ENCODE peak calls at places on chromosomes 13 and 19, in four cellular contexts. W is pancreas, J is H1, L is adrenal gland. P is an unnamed sample. For H3K36me3, H3K9me3 and H3K27me3, the result is how much of the 10 kb centered on the place peaks cover.

GRCh38 chr13:28357247-28357825 is 137.6 kb downstream of the FLT1 start:
- DNase-seq in W (no peak), J (no peak), L (no peak), P (no peak)

GRCh38 chr19:40410030-40410389 is 3.2 kb downstream of the PRX start:
- DNase-seq in W (no peak), J (no peak), L (no peak), P (no peak)

GRCh38 chr19:46634656-46635218 is 1.3 kb downstream of the GNG8 start:
- DNase-seq in W (no peak), J (no peak), L (no peak), P (no peak)

GRCh38 chr13:34720618-34721017 is 221.5 kb upstream of the NBEA start:
- DNase-seq in W (no peak), J (no peak), L (no peak), P (no peak)

GRCh38 chr13:110055089-110055488 is 251.9 kb downstream of the COL4A1 start:
- DNase-seq in W (no peak), J (no peak), L (no peak), P (no peak)

GRCh38 chr19:11152318-11153062 is 3.1 kb downstream of the SPC24 start:
- DNase-seq in W (peak), J (no peak), L (peak), P (no peak)

GRCh38 chr19:39818626-39819097 is 15.3 kb downstream of the DYRK1B start:
- DNase-seq in W (no peak), J (no peak), L (no peak), P (no peak)

GRCh38 chr13:46748300-46748699 is 48.7 kb downstream of the ESD start:
- DNase-seq in W (no peak), J (no peak), L (no peak), P (peak)

GRCh38 chr13:59710995-59711701 is 452.6 kb downstream of the DIAPH3 start:
- DNase-seq in W (no peak), J (no peak), L (no peak), P (no peak)

GRCh38 chr13:22162889-22163288 is 492.0 kb downstream of the FGF9 start:
- DNase-seq in W (no peak), J (no peak), L (no peak), P (no peak)

GRCh38 chr19:46967578-46968018 is 52.0 kb upstream of the NPAS1 start:
- DNase-seq in W (no peak), J (no peak), L (no peak), P (no peak)

GRCh38 chr13:43408274-43408673 is 378.5 kb downstream of the ENOX1 start:
- DNase-seq in W (no peak), J (no peak), L (no peak), P (no peak)

GRCh38 chr13:76570485-76570884 is 315.7 kb downstream of the KCTD12 start:
- DNase-seq in W (no peak), J (no peak), L (no peak), P (no peak)

GRCh38 chr19:39078436-39079200 is 5.5 kb upstream of the ACP7 start:
- DNase-seq in W (no peak), J (no peak), L (no peak), P (peak)

GRCh38 chr19:50835785-50836542 is 2.6 kb upstream of the KLK15 start:
- DNase-seq in W (peak), J (peak), L (peak), P (peak)

GRCh38 chr13:44313674-44314073 is 60.0 kb upstream of the SERP2 start:
- DNase-seq in W (no peak), J (no peak), L (no peak), P (no peak)

GRCh38 chr19:36151144-36152051 is 849 bp downstream of the COX7A1 start:
- DNase-seq in W (no peak), J (no peak), L (peak), P (no peak)

GRCh38 chr13:110499621-110500281 is 61.8 kb downstream of the RAB20 start:
- DNase-seq in W (no peak), J (no peak), L (no peak), P (no peak)

GRCh38 chr13:100361504-100361903 is 227.1 kb downstream of the GGACT start:
- DNase-seq in W (no peak), J (no peak), L (no peak), P (no peak)

GRCh38 chr13:35164324-35164932 is 222.4 kb downstream of the NBEA start:
- DNase-seq in W (no peak), J (no peak), L (no peak), P (peak)

GRCh38 chr13:109151255-109151654 is 521.8 kb downstream of the MYO16 start:
- DNase-seq in W (no peak), J (no peak), L (no peak), P (no peak)

GRCh38 chr19:6458695-6459355 is 767 bp downstream of the SLC25A23 start:
- DNase-seq in W (no peak), J (no peak), L (peak), P (no peak)

GRCh38 chr13:99356216-99357089 is 49.3 kb upstream of the GPR183 start:
- DNase-seq in W (no peak), J (peak), L (peak), P (no peak)
- H3K36me3 ChIP-seq in W (under half), J (under half), L (under half), P (under half)

DNA sequence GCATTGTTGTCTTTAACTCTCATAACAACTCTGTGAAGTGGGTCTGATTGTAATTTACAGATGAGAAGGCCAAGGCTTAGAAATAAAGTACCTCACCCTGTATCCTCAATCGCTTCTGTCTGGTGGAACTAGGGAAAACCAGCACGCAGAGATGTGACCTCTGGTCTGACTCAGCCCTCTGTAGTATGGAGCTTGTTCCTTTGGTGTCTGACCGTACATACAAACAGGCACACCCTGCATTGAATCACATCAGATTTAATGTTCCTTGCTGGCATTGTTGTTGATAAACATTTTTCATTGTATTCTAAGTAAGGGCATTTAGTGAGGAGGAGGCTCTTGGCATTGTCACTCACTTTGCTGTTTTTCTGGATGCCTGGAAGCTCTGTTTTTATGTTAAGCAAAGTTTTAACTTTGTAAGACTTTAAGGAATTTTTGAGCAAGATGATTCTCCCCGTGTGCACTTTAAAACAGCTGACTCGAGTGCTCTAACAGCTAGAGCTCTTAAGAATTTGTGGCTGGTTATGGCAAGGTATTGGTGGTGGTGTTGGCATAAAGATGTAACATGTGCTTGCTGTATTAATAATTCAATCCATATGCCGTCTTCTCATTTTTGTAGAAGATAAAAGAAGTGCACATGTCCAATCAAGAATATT is 89.0 kb upstream of the SPATA13 start:
- DNase-seq in W (no peak), J (no peak), L (no peak), P (peak)
- H3K9me3 ChIP-seq in W (under half), J (under half), L (under half), P (under half)

GRCh38 chr13:113017506-113018215 is 48.6 kb downstream of the MCF2L start:
- DNase-seq in W (no peak), J (no peak), L (no peak), P (no peak)

GRCh38 chr13:113016526-113017295 is 47.7 kb downstream of the MCF2L start:
- DNase-seq in W (no peak), J (no peak), L (no peak), P (peak)

GRCh38 chr13:113013878-113014751 is 45.1 kb downstream of the MCF2L start:
- DNase-seq in W (no peak), J (no peak), L (no peak), P (no peak)

GRCh38 chr13:113014752-113015745 is 46.0 kb downstream of the MCF2L start:
- DNase-seq in W (no peak), J (no peak), L (no peak), P (no peak)

DNA sequence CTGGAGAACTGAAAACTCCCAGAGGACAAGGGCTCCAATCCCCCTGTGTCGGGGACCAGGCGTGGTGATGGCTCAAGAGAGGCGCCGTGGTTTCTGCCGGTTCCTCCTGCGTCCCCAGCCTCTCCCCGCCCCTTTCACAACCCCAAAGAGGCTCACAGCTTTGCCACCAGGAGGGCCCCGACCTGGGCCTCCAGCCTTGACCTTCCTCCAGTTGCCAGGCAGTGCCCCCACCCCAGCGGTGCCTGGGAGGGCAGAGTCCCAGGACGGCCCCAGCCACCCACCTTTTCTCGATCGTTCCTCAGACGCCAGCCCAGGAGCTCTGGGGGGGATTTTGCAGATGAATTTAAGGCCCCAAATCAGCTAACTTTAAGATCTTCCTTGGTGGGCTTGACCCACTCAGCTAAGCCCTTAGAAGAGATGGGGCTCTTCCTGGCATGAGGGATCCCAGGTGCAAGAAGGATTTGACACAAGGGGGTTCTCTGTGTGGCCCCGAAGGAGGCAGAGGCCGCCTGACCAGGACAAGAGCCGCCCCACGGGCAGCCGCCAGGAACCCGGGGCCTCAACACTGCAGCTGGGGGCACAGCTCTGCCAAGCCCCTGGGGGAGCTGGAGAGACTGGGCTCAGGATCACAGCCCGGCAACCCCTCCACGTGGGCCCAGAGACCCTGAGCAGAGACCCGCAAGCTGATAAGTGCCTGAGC is 47.0 kb downstream of the MCF2L start:
- DNase-seq in W (no peak), J (no peak), L (no peak), P (no peak)
- H3K27me3 ChIP-seq in W (under half), J (under half), L (under half), P (under half)

DNA sequence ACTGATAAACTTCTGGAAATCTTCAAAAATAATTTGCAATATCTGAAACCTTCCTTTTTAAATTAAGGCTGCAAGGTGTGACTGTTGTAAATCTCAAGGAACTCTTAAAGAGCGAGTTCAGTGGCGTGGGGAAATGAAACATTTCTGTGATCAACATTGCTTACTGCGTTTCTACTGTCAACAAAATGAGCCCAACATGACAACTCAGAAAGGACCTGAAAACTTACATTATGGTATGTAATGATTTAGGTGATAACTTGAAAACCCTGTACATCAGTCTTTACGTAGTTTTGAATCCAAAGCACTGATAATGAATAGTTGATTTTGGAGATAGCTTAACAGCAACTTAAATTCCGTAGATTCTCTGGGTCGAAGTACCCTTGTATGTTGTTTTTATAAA is 92.8 kb downstream of the ZMYM2 start:
- DNase-seq in W (no peak), J (no peak), L (no peak), P (peak)
- H3K36me3 ChIP-seq in W (under half), J (under half), L (under half), P (under half)

P was measured in trophoblast cell.